ENCODE peak calls at places on chromosomes 7 and 10, in ten cellular contexts. F is K562, E is transverse colon, S is HepG2, L is stomach, A is SK-N-SH, P is upper lobe of left lung, D is GM12878, I is esophagus muscularis mucosa, O is suprapubic skin. W is an unnamed sample.

GRCh38 chr10:125080296-125080695 is 80.1 kb downstream of the CTBP2 start:
- DNase-seq in L (no peak), F (no peak), A (no peak), E (no peak), O (no peak), D (no peak), P (no peak), I (no peak), S (no peak), W (peak; percentile 35)

GRCh38 chr10:87546221-87546620 is 41.5 kb downstream of the MINPP1 start:
- DNase-seq in A (no peak), L (no peak), E (no peak), I (no peak), S (no peak), O (no peak), F (no peak), P (peak; percentile 59), D (peak; percentile 17), W (no peak)

GRCh38 chr7:142808461-142808801 is 37.7 kb downstream of the PRSS2 start:
- DNase-seq in S (no peak), E (no peak), O (no peak), L (no peak), I (no peak), D (no peak), P (no peak), F (no peak), A (no peak), W (no peak)

GRCh38 chr7:111292026-111292430 is 201.1 kb downstream of the LRRN3 start:
- DNase-seq in F (no peak), P (no peak), O (no peak), A (no peak), S (no peak), D (no peak), E (no peak), I (no peak), L (no peak), W (no peak)

GRCh38 chr10:123472606-123473005 is 193.5 kb upstream of the GPR26 start:
- DNase-seq in E (no peak), L (no peak), I (no peak), D (no peak), S (no peak), O (no peak), A (peak; percentile 38), P (no peak), F (no peak), W (no peak)

GRCh38 chr7:38881015-38881414 is 28.0 kb downstream of the VPS41 start:
- DNase-seq in L (no peak), D (no peak), E (no peak), F (no peak), O (no peak), I (no peak), S (no peak), P (no peak), A (no peak), W (no peak)

GRCh38 chr7:81232084-81232799 is 313.4 kb upstream of the SEMA3C start:
- DNase-seq in P (no peak), S (no peak), D (no peak), L (peak; percentile 88), O (no peak), F (no peak), E (peak; percentile 20), I (no peak), A (peak; percentile 26), W (no peak)

GRCh38 chr10:3946234-3947229 is 161.5 kb upstream of the KLF6 start:
- DNase-seq in I (no peak), L (no peak), S (no peak), E (no peak), D (no peak), P (no peak), F (no peak), A (no peak), O (no peak), W (no peak)

GRCh38 chr10:65394898-65395297 is 1530.9 kb upstream of the LRRTM3 start:
- DNase-seq in O (no peak), D (no peak), I (no peak), P (no peak), F (no peak), A (no peak), S (no peak), L (no peak), E (no peak), W (no peak)

GRCh38 chr7:69756235-69756634 is 158.0 kb downstream of the AUTS2 start:
- DNase-seq in L (no peak), E (no peak), P (no peak), F (no peak), O (no peak), S (no peak), D (no peak), A (no peak), I (no peak), W (no peak)

GRCh38 chr10:118732253-118733194 is 22.2 kb downstream of the CACUL1 start:
- DNase-seq in I (no peak), S (no peak), E (peak; percentile 45), D (no peak), O (no peak), F (no peak), P (peak; percentile 48), L (no peak), A (no peak), W (no peak)

GRCh38 chr7:17680026-17680425 is 260.3 kb downstream of the SNX13 start:
- DNase-seq in S (no peak), L (no peak), E (peak; percentile 29), I (no peak), P (peak; percentile 70), O (peak; percentile 90), D (no peak), F (no peak), A (no peak), W (peak; percentile 78)

GRCh38 chr10:75430000-75430763 is 1.2 kb upstream of the LRMDA start:
- DNase-seq in I (no peak), F (peak; percentile 71), D (no peak), S (peak; percentile 97), O (no peak), P (peak; percentile 81), L (peak; percentile 70), E (peak; percentile 43), A (no peak), W (peak; percentile 75)

GRCh38 chr7:149310113-149310836 is 48.3 kb downstream of the ZNF783 start:
- DNase-seq in O (no peak), F (peak; percentile 75), L (no peak), I (no peak), E (no peak), D (peak; percentile 36), A (peak; percentile 69), P (no peak), S (peak; percentile 53), W (no peak)

GRCh38 chr10:26269754-26270153 is 53.2 kb downstream of the GAD2 start:
- DNase-seq in F (peak; percentile 26), S (peak; percentile 38), L (no peak), P (no peak), D (no peak), O (no peak), A (peak; percentile 33), I (no peak), E (no peak), W (no peak)

GRCh38 chr7:34523233-34523918 is 134.6 kb upstream of the NPSR1 start:
- DNase-seq in S (no peak), I (no peak), F (no peak), P (no peak), A (no peak), E (no peak), D (no peak), O (no peak), L (no peak), W (no peak)

DNA sequence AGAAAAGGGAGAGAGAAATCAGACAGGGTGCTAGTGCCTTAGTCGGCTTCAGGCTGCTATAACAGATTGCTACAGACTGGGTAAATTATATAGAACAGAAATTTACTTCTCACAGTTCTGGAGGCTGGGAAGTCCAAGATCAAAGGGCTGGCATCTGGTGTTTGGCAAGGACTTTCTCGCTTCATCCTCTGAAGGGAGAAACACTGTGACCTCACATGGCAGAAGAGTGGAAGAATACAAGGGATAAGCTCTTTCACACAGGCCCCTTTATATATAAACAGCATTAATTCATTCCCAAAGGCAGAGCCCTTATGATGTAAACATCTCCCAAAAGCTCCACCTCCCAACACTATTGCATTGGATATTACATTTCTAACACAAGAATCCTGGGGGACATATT is 235.5 kb upstream of the INHBA start:
- DNase-seq in F (no peak), E (no peak), L (no peak), S (no peak), D (no peak), O (no peak), I (no peak), A (no peak), P (no peak), W (no peak)
- TF ChIP-seq EP300 in F (no peak), E (no peak), L (no peak), S (no peak), D (no peak), O (no peak), I (no peak), A (no peak), P (no peak), W (no peak)

GRCh38 chr7:136039577-136040345 is 62.6 kb upstream of the MTPN start:
- DNase-seq in A (no peak), E (no peak), S (no peak), P (no peak), O (no peak), F (no peak), L (no peak), I (no peak), D (no peak), W (no peak)
- TF ChIP-seq POLR2AphosphoS5 in A (no peak), E (peak; percentile 71), S (no peak), P (no peak), O (no peak), F (no peak), L (no peak), I (no peak), D (no peak), W (peak; percentile 87)

DNA sequence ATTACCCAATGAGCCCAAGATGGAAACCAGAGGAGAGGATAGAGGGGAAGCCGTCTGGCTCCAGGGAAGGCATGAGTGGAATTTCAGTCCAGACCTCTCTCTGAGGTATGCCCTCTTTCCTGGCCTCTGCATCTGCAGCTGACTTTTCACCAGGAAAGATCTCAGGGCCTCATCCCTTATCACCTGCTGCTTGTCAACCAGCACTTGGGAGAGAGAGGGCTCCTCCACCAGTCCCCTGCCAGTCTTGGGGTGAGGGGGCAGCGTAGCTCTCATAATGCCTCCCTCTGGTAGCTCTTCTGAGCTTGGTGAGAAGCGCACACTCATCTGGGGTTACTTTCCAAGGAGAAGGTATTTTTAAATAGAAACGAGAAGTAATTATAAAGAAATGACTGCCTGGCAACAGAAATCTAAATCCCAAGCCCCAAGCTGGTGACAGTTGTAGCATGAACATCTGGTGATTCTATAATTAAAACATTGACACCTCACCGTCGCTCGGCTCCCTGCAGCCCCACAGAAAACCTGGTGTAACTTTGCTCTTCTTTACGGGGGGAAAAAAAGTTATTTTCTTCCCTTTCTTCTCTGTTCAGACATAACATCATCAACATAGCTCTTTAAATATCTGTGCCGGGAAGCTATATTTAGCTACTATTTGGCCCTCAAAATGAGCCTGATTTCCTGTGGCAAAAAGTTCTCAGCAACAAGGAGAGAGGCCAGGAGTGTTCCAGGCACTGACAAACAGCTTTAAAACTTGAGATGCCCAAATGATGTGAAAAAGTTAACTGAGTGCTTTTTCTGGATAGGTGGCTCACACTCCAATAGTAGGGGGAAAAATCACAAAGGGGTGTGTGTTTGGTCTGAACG is 26.9 kb downstream of the HIP1 start:
- DNase-seq in S (no peak), O (no peak), E (no peak), P (no peak), A (no peak), I (no peak), F (no peak), L (no peak), D (no peak), W (no peak)
- H3K4me1 ChIP-seq in S (peaks cover 2% of the 10 kb centered on the region), O (peaks cover 6% of the 10 kb centered on the region), E (peaks cover 18% of the 10 kb centered on the region), P (peaks cover 33% of the 10 kb centered on the region), A (no peaks in the 10 kb centered on the region), I (peaks cover 34% of the 10 kb centered on the region), F (no peaks in the 10 kb centered on the region), L (no peaks in the 10 kb centered on the region), D (peaks cover 4% of the 10 kb centered on the region), W (peaks cover 13% of the 10 kb centered on the region)

GRCh38 chr7:74575811-74576210 is 81.7 kb upstream of the GTF2I start:
- DNase-seq in O (no peak), S (no peak), E (no peak), L (no peak), A (no peak), F (no peak), P (no peak), I (no peak), D (no peak), W (no peak)
- TF ChIP-seq EP300 in O (no peak), S (no peak), E (no peak), L (no peak), A (no peak), F (no peak), P (no peak), I (no peak), D (no peak), W (no peak)